ENCODE peak calls at places on chromosomes 16 and 17, in seven cellular contexts. One of them, this sample, is unnamed.

GRCh38 chr17:67546578-67547527 is 169.8 kb downstream of the PITPNC1 start:
- DNase-seq in mucosa of gallbladder: peak; percentile 70
- DNase-seq in GM23248: peak; percentile 38
- DNase-seq in activated CD4-positive, alpha-beta T cell treated with anti-CD3 and anti-CD28 coated beads, Interleukin-2, amount 10 ng/mL, durations not matched to agents 7 days and 5 days: no peak
- DNase-seq in stimulated activated CD4-positive, alpha-beta T cell treated with anti-CD3 and anti-CD28 coated beads, Interleukin-2, amount 100 ng/mL, for 24 hours: no peak
- DNase-seq in hypothalamus: peak; percentile 34
- DNase-seq in MM.1S: no peak
- DNase-seq in this sample: no peak

GRCh38 chr17:56756536-56756935 is 77.2 kb downstream of the C17orf67 start:
- DNase-seq in mucosa of gallbladder: no peak
- DNase-seq in GM23248: peak; percentile 95
- DNase-seq in activated CD4-positive, alpha-beta T cell treated with anti-CD3 and anti-CD28 coated beads, Interleukin-2, amount 10 ng/mL, durations not matched to agents 7 days and 5 days: no peak
- DNase-seq in stimulated activated CD4-positive, alpha-beta T cell treated with anti-CD3 and anti-CD28 coated beads, Interleukin-2, amount 100 ng/mL, for 24 hours: no peak
- DNase-seq in hypothalamus: no peak
- DNase-seq in MM.1S: no peak
- DNase-seq in this sample: peak; percentile 81

GRCh38 chr17:16923904-16924700 is 47.8 kb downstream of the TNFRSF13B start:
- DNase-seq in mucosa of gallbladder: no peak
- DNase-seq in GM23248: no peak
- DNase-seq in activated CD4-positive, alpha-beta T cell treated with anti-CD3 and anti-CD28 coated beads, Interleukin-2, amount 10 ng/mL, durations not matched to agents 7 days and 5 days: no peak
- DNase-seq in stimulated activated CD4-positive, alpha-beta T cell treated with anti-CD3 and anti-CD28 coated beads, Interleukin-2, amount 100 ng/mL, for 24 hours: no peak
- DNase-seq in hypothalamus: no peak
- DNase-seq in MM.1S: no peak
- DNase-seq in this sample: no peak

GRCh38 chr17:64232466-64233262 is 30.4 kb downstream of the TEX2 start:
- DNase-seq in mucosa of gallbladder: no peak
- DNase-seq in GM23248: no peak
- DNase-seq in activated CD4-positive, alpha-beta T cell treated with anti-CD3 and anti-CD28 coated beads, Interleukin-2, amount 10 ng/mL, durations not matched to agents 7 days and 5 days: no peak
- DNase-seq in stimulated activated CD4-positive, alpha-beta T cell treated with anti-CD3 and anti-CD28 coated beads, Interleukin-2, amount 100 ng/mL, for 24 hours: no peak
- DNase-seq in hypothalamus: no peak
- DNase-seq in MM.1S: no peak
- DNase-seq in this sample: no peak

GRCh38 chr17:32275060-32276042 is 9.7 kb downstream of the RHBDL3 start:
- DNase-seq in mucosa of gallbladder: no peak
- DNase-seq in GM23248: peak; percentile 98
- DNase-seq in activated CD4-positive, alpha-beta T cell treated with anti-CD3 and anti-CD28 coated beads, Interleukin-2, amount 10 ng/mL, durations not matched to agents 7 days and 5 days: no peak
- DNase-seq in stimulated activated CD4-positive, alpha-beta T cell treated with anti-CD3 and anti-CD28 coated beads, Interleukin-2, amount 100 ng/mL, for 24 hours: no peak
- DNase-seq in hypothalamus: peak; percentile 15
- DNase-seq in MM.1S: no peak
- DNase-seq in this sample: peak; percentile 67

GRCh38 chr16:67053767-67054334 is 24.9 kb downstream of the CBFB start:
- DNase-seq in mucosa of gallbladder: no peak
- DNase-seq in GM23248: no peak
- DNase-seq in activated CD4-positive, alpha-beta T cell treated with anti-CD3 and anti-CD28 coated beads, Interleukin-2, amount 10 ng/mL, durations not matched to agents 7 days and 5 days: no peak
- DNase-seq in stimulated activated CD4-positive, alpha-beta T cell treated with anti-CD3 and anti-CD28 coated beads, Interleukin-2, amount 100 ng/mL, for 24 hours: no peak
- DNase-seq in hypothalamus: no peak
- DNase-seq in MM.1S: no peak
- DNase-seq in this sample: no peak

GRCh38 chr17:70955441-70955840 is 786.1 kb downstream of the KCNJ2 start:
- DNase-seq in mucosa of gallbladder: no peak
- DNase-seq in GM23248: no peak
- DNase-seq in activated CD4-positive, alpha-beta T cell treated with anti-CD3 and anti-CD28 coated beads, Interleukin-2, amount 10 ng/mL, durations not matched to agents 7 days and 5 days: no peak
- DNase-seq in stimulated activated CD4-positive, alpha-beta T cell treated with anti-CD3 and anti-CD28 coated beads, Interleukin-2, amount 100 ng/mL, for 24 hours: no peak
- DNase-seq in hypothalamus: no peak
- DNase-seq in MM.1S: no peak
- DNase-seq in this sample: no peak

GRCh38 chr17:76872221-76872873 is 4.1 kb downstream of the MGAT5B start:
- DNase-seq in mucosa of gallbladder: no peak
- DNase-seq in GM23248: peak; percentile 96
- DNase-seq in activated CD4-positive, alpha-beta T cell treated with anti-CD3 and anti-CD28 coated beads, Interleukin-2, amount 10 ng/mL, durations not matched to agents 7 days and 5 days: no peak
- DNase-seq in stimulated activated CD4-positive, alpha-beta T cell treated with anti-CD3 and anti-CD28 coated beads, Interleukin-2, amount 100 ng/mL, for 24 hours: no peak
- DNase-seq in hypothalamus: no peak
- DNase-seq in MM.1S: peak; percentile 90
- DNase-seq in this sample: peak; percentile 82

GRCh38 chr17:43402078-43402477 is 3.3 kb downstream of the ARL4D start:
- DNase-seq in mucosa of gallbladder: no peak
- DNase-seq in GM23248: no peak
- DNase-seq in activated CD4-positive, alpha-beta T cell treated with anti-CD3 and anti-CD28 coated beads, Interleukin-2, amount 10 ng/mL, durations not matched to agents 7 days and 5 days: no peak
- DNase-seq in stimulated activated CD4-positive, alpha-beta T cell treated with anti-CD3 and anti-CD28 coated beads, Interleukin-2, amount 100 ng/mL, for 24 hours: no peak
- DNase-seq in hypothalamus: no peak
- DNase-seq in MM.1S: no peak
- DNase-seq in this sample: no peak

GRCh38 chr17:65227637-65228036 is 90.5 kb downstream of the RGS9 start:
- DNase-seq in mucosa of gallbladder: no peak
- DNase-seq in GM23248: no peak
- DNase-seq in activated CD4-positive, alpha-beta T cell treated with anti-CD3 and anti-CD28 coated beads, Interleukin-2, amount 10 ng/mL, durations not matched to agents 7 days and 5 days: no peak
- DNase-seq in stimulated activated CD4-positive, alpha-beta T cell treated with anti-CD3 and anti-CD28 coated beads, Interleukin-2, amount 100 ng/mL, for 24 hours: no peak
- DNase-seq in hypothalamus: no peak
- DNase-seq in MM.1S: no peak
- DNase-seq in this sample: no peak

GRCh38 chr17:70047619-70048018 is 27.4 kb upstream of the KCNJ16 start:
- DNase-seq in mucosa of gallbladder: no peak
- DNase-seq in GM23248: peak; percentile 36
- DNase-seq in activated CD4-positive, alpha-beta T cell treated with anti-CD3 and anti-CD28 coated beads, Interleukin-2, amount 10 ng/mL, durations not matched to agents 7 days and 5 days: no peak
- DNase-seq in stimulated activated CD4-positive, alpha-beta T cell treated with anti-CD3 and anti-CD28 coated beads, Interleukin-2, amount 100 ng/mL, for 24 hours: no peak
- DNase-seq in hypothalamus: no peak
- DNase-seq in MM.1S: no peak
- DNase-seq in this sample: no peak

GRCh38 chr17:82593590-82594087 is 54.6 kb downstream of the WDR45B start:
- DNase-seq in mucosa of gallbladder: no peak
- DNase-seq in GM23248: peak; percentile 25
- DNase-seq in activated CD4-positive, alpha-beta T cell treated with anti-CD3 and anti-CD28 coated beads, Interleukin-2, amount 10 ng/mL, durations not matched to agents 7 days and 5 days: no peak
- DNase-seq in stimulated activated CD4-positive, alpha-beta T cell treated with anti-CD3 and anti-CD28 coated beads, Interleukin-2, amount 100 ng/mL, for 24 hours: no peak
- DNase-seq in hypothalamus: no peak
- DNase-seq in MM.1S: no peak
- DNase-seq in this sample: no peak

GRCh38 chr17:2856727-2857126 is 60.5 kb downstream of the RAP1GAP2 start:
- DNase-seq in mucosa of gallbladder: no peak
- DNase-seq in GM23248: no peak
- DNase-seq in activated CD4-positive, alpha-beta T cell treated with anti-CD3 and anti-CD28 coated beads, Interleukin-2, amount 10 ng/mL, durations not matched to agents 7 days and 5 days: no peak
- DNase-seq in stimulated activated CD4-positive, alpha-beta T cell treated with anti-CD3 and anti-CD28 coated beads, Interleukin-2, amount 100 ng/mL, for 24 hours: no peak
- DNase-seq in hypothalamus: no peak
- DNase-seq in MM.1S: no peak
- DNase-seq in this sample: no peak

GRCh38 chr17:56978441-56979090 is 635 bp downstream of the SCPEP1 start:
- DNase-seq in mucosa of gallbladder: no peak
- DNase-seq in GM23248: peak; percentile 23
- DNase-seq in activated CD4-positive, alpha-beta T cell treated with anti-CD3 and anti-CD28 coated beads, Interleukin-2, amount 10 ng/mL, durations not matched to agents 7 days and 5 days: no peak
- DNase-seq in stimulated activated CD4-positive, alpha-beta T cell treated with anti-CD3 and anti-CD28 coated beads, Interleukin-2, amount 100 ng/mL, for 24 hours: no peak
- DNase-seq in hypothalamus: no peak
- DNase-seq in MM.1S: peak; percentile 55
- DNase-seq in this sample: no peak

GRCh38 chr17:32142038-32142856 is at the start of gene RHOT1:
- DNase-seq in mucosa of gallbladder: peak; percentile 71
- DNase-seq in GM23248: peak; percentile 96
- DNase-seq in activated CD4-positive, alpha-beta T cell treated with anti-CD3 and anti-CD28 coated beads, Interleukin-2, amount 10 ng/mL, durations not matched to agents 7 days and 5 days: peak; percentile 69
- DNase-seq in stimulated activated CD4-positive, alpha-beta T cell treated with anti-CD3 and anti-CD28 coated beads, Interleukin-2, amount 100 ng/mL, for 24 hours: peak; percentile 78
- DNase-seq in hypothalamus: peak; percentile 61
- DNase-seq in MM.1S: peak; percentile 84
- DNase-seq in this sample: no peak

GRCh38 chr16:65600629-65601028 is 478.8 kb upstream of the CDH11 start:
- DNase-seq in mucosa of gallbladder: no peak
- DNase-seq in GM23248: peak; percentile 25
- DNase-seq in activated CD4-positive, alpha-beta T cell treated with anti-CD3 and anti-CD28 coated beads, Interleukin-2, amount 10 ng/mL, durations not matched to agents 7 days and 5 days: no peak
- DNase-seq in stimulated activated CD4-positive, alpha-beta T cell treated with anti-CD3 and anti-CD28 coated beads, Interleukin-2, amount 100 ng/mL, for 24 hours: no peak
- DNase-seq in hypothalamus: no peak
- DNase-seq in MM.1S: no peak
- DNase-seq in this sample: no peak

GRCh38 chr16:2790631-2791030 is 3.3 kb upstream of the PRSS33 start:
- DNase-seq in mucosa of gallbladder: no peak
- DNase-seq in GM23248: no peak
- DNase-seq in activated CD4-positive, alpha-beta T cell treated with anti-CD3 and anti-CD28 coated beads, Interleukin-2, amount 10 ng/mL, durations not matched to agents 7 days and 5 days: no peak
- DNase-seq in stimulated activated CD4-positive, alpha-beta T cell treated with anti-CD3 and anti-CD28 coated beads, Interleukin-2, amount 100 ng/mL, for 24 hours: no peak
- DNase-seq in hypothalamus: no peak
- DNase-seq in MM.1S: no peak
- DNase-seq in this sample: no peak

GRCh38 chr17:75906143-75906884 is 1.6 kb upstream of the MRPL38 start:
- DNase-seq in mucosa of gallbladder: no peak
- DNase-seq in GM23248: no peak
- DNase-seq in activated CD4-positive, alpha-beta T cell treated with anti-CD3 and anti-CD28 coated beads, Interleukin-2, amount 10 ng/mL, durations not matched to agents 7 days and 5 days: no peak
- DNase-seq in stimulated activated CD4-positive, alpha-beta T cell treated with anti-CD3 and anti-CD28 coated beads, Interleukin-2, amount 100 ng/mL, for 24 hours: no peak
- DNase-seq in hypothalamus: no peak
- DNase-seq in MM.1S: no peak
- DNase-seq in this sample: no peak

GRCh38 chr17:32160526-32160925 is 18.2 kb downstream of the RHOT1 start:
- DNase-seq in mucosa of gallbladder: no peak
- DNase-seq in GM23248: no peak
- DNase-seq in activated CD4-positive, alpha-beta T cell treated with anti-CD3 and anti-CD28 coated beads, Interleukin-2, amount 10 ng/mL, durations not matched to agents 7 days and 5 days: no peak
- DNase-seq in stimulated activated CD4-positive, alpha-beta T cell treated with anti-CD3 and anti-CD28 coated beads, Interleukin-2, amount 100 ng/mL, for 24 hours: no peak
- DNase-seq in hypothalamus: no peak
- DNase-seq in MM.1S: no peak
- DNase-seq in this sample: no peak

GRCh38 chr17:16931318-16932060 is 40.4 kb downstream of the TNFRSF13B start:
- DNase-seq in mucosa of gallbladder: no peak
- DNase-seq in GM23248: no peak
- DNase-seq in activated CD4-positive, alpha-beta T cell treated with anti-CD3 and anti-CD28 coated beads, Interleukin-2, amount 10 ng/mL, durations not matched to agents 7 days and 5 days: no peak
- DNase-seq in stimulated activated CD4-positive, alpha-beta T cell treated with anti-CD3 and anti-CD28 coated beads, Interleukin-2, amount 100 ng/mL, for 24 hours: no peak
- DNase-seq in hypothalamus: no peak
- DNase-seq in MM.1S: no peak
- DNase-seq in this sample: no peak

GRCh38 chr16:4987250-4987579 is 29.1 kb downstream of the SEC14L5 start:
- DNase-seq in mucosa of gallbladder: no peak
- DNase-seq in GM23248: no peak
- DNase-seq in activated CD4-positive, alpha-beta T cell treated with anti-CD3 and anti-CD28 coated beads, Interleukin-2, amount 10 ng/mL, durations not matched to agents 7 days and 5 days: no peak
- DNase-seq in stimulated activated CD4-positive, alpha-beta T cell treated with anti-CD3 and anti-CD28 coated beads, Interleukin-2, amount 100 ng/mL, for 24 hours: no peak
- DNase-seq in hypothalamus: no peak
- DNase-seq in MM.1S: no peak
- DNase-seq in this sample: no peak

GRCh38 chr17:78438694-78439325 is 60.4 kb downstream of the PGS1 start:
- DNase-seq in mucosa of gallbladder: no peak
- DNase-seq in GM23248: peak; percentile 21
- DNase-seq in activated CD4-positive, alpha-beta T cell treated with anti-CD3 and anti-CD28 coated beads, Interleukin-2, amount 10 ng/mL, durations not matched to agents 7 days and 5 days: no peak
- DNase-seq in stimulated activated CD4-positive, alpha-beta T cell treated with anti-CD3 and anti-CD28 coated beads, Interleukin-2, amount 100 ng/mL, for 24 hours: no peak
- DNase-seq in hypothalamus: no peak
- DNase-seq in MM.1S: no peak
- DNase-seq in this sample: no peak

GRCh38 chr17:73710095-73710592 is 65.9 kb upstream of the SDK2 start:
- DNase-seq in mucosa of gallbladder: peak; percentile 80
- DNase-seq in GM23248: peak; percentile 52
- DNase-seq in activated CD4-positive, alpha-beta T cell treated with anti-CD3 and anti-CD28 coated beads, Interleukin-2, amount 10 ng/mL, durations not matched to agents 7 days and 5 days: peak; percentile 77
- DNase-seq in stimulated activated CD4-positive, alpha-beta T cell treated with anti-CD3 and anti-CD28 coated beads, Interleukin-2, amount 100 ng/mL, for 24 hours: peak; percentile 77
- DNase-seq in hypothalamus: peak; percentile 64
- DNase-seq in MM.1S: peak; percentile 38
- DNase-seq in this sample: no peak

GRCh38 chr16:14400285-14400977 is 229.6 kb downstream of the PARN start:
- DNase-seq in mucosa of gallbladder: no peak
- DNase-seq in GM23248: no peak
- DNase-seq in activated CD4-positive, alpha-beta T cell treated with anti-CD3 and anti-CD28 coated beads, Interleukin-2, amount 10 ng/mL, durations not matched to agents 7 days and 5 days: no peak
- DNase-seq in stimulated activated CD4-positive, alpha-beta T cell treated with anti-CD3 and anti-CD28 coated beads, Interleukin-2, amount 100 ng/mL, for 24 hours: no peak
- DNase-seq in hypothalamus: no peak
- DNase-seq in MM.1S: no peak
- DNase-seq in this sample: no peak

GRCh38 chr16:86882586-86883280 is 304.4 kb downstream of the FOXL1 start:
- DNase-seq in mucosa of gallbladder: peak; percentile 34
- DNase-seq in GM23248: peak; percentile 76
- DNase-seq in activated CD4-positive, alpha-beta T cell treated with anti-CD3 and anti-CD28 coated beads, Interleukin-2, amount 10 ng/mL, durations not matched to agents 7 days and 5 days: no peak
- DNase-seq in stimulated activated CD4-positive, alpha-beta T cell treated with anti-CD3 and anti-CD28 coated beads, Interleukin-2, amount 100 ng/mL, for 24 hours: no peak
- DNase-seq in hypothalamus: no peak
- DNase-seq in MM.1S: no peak
- DNase-seq in this sample: peak; percentile 43

GRCh38 chr16:82055728-82056549 is 20.9 kb downstream of the HSD17B2 start:
- DNase-seq in mucosa of gallbladder: no peak
- DNase-seq in GM23248: no peak
- DNase-seq in activated CD4-positive, alpha-beta T cell treated with anti-CD3 and anti-CD28 coated beads, Interleukin-2, amount 10 ng/mL, durations not matched to agents 7 days and 5 days: no peak
- DNase-seq in stimulated activated CD4-positive, alpha-beta T cell treated with anti-CD3 and anti-CD28 coated beads, Interleukin-2, amount 100 ng/mL, for 24 hours: no peak
- DNase-seq in hypothalamus: no peak
- DNase-seq in MM.1S: no peak
- DNase-seq in this sample: no peak

GRCh38 chr17:19578545-19578944 is 44.9 kb downstream of the SLC47A1 start:
- DNase-seq in mucosa of gallbladder: no peak
- DNase-seq in GM23248: peak; percentile 49
- DNase-seq in activated CD4-positive, alpha-beta T cell treated with anti-CD3 and anti-CD28 coated beads, Interleukin-2, amount 10 ng/mL, durations not matched to agents 7 days and 5 days: no peak
- DNase-seq in stimulated activated CD4-positive, alpha-beta T cell treated with anti-CD3 and anti-CD28 coated beads, Interleukin-2, amount 100 ng/mL, for 24 hours: no peak
- DNase-seq in hypothalamus: no peak
- DNase-seq in MM.1S: no peak
- DNase-seq in this sample: no peak

GRCh38 chr16:86089341-86089900 is 190.5 kb downstream of the IRF8 start:
- DNase-seq in mucosa of gallbladder: no peak
- DNase-seq in GM23248: no peak
- DNase-seq in activated CD4-positive, alpha-beta T cell treated with anti-CD3 and anti-CD28 coated beads, Interleukin-2, amount 10 ng/mL, durations not matched to agents 7 days and 5 days: no peak
- DNase-seq in stimulated activated CD4-positive, alpha-beta T cell treated with anti-CD3 and anti-CD28 coated beads, Interleukin-2, amount 100 ng/mL, for 24 hours: no peak
- DNase-seq in hypothalamus: no peak
- DNase-seq in MM.1S: no peak
- DNase-seq in this sample: no peak

GRCh38 chr16:3488801-3489200 is 6.5 kb downstream of the C16orf90 start:
- DNase-seq in mucosa of gallbladder: no peak
- DNase-seq in GM23248: no peak
- DNase-seq in activated CD4-positive, alpha-beta T cell treated with anti-CD3 and anti-CD28 coated beads, Interleukin-2, amount 10 ng/mL, durations not matched to agents 7 days and 5 days: no peak
- DNase-seq in stimulated activated CD4-positive, alpha-beta T cell treated with anti-CD3 and anti-CD28 coated beads, Interleukin-2, amount 100 ng/mL, for 24 hours: no peak
- DNase-seq in hypothalamus: no peak
- DNase-seq in MM.1S: no peak
- DNase-seq in this sample: no peak

GRCh38 chr16:86951831-86952598 is 365.2 kb downstream of the C16orf95 start:
- DNase-seq in mucosa of gallbladder: no peak
- DNase-seq in GM23248: peak; percentile 97
- DNase-seq in activated CD4-positive, alpha-beta T cell treated with anti-CD3 and anti-CD28 coated beads, Interleukin-2, amount 10 ng/mL, durations not matched to agents 7 days and 5 days: no peak
- DNase-seq in stimulated activated CD4-positive, alpha-beta T cell treated with anti-CD3 and anti-CD28 coated beads, Interleukin-2, amount 100 ng/mL, for 24 hours: no peak
- DNase-seq in hypothalamus: no peak
- DNase-seq in MM.1S: no peak
- DNase-seq in this sample: peak; percentile 95

GRCh38 chr16:17029602-17030350 is 441.0 kb downstream of the XYLT1 start:
- DNase-seq in mucosa of gallbladder: no peak
- DNase-seq in GM23248: no peak
- DNase-seq in activated CD4-positive, alpha-beta T cell treated with anti-CD3 and anti-CD28 coated beads, Interleukin-2, amount 10 ng/mL, durations not matched to agents 7 days and 5 days: no peak
- DNase-seq in stimulated activated CD4-positive, alpha-beta T cell treated with anti-CD3 and anti-CD28 coated beads, Interleukin-2, amount 100 ng/mL, for 24 hours: no peak
- DNase-seq in hypothalamus: no peak
- DNase-seq in MM.1S: no peak
- DNase-seq in this sample: no peak

GRCh38 chr17:59451706-59452105 is 113.7 kb upstream of the DHX40 start:
- DNase-seq in mucosa of gallbladder: no peak
- DNase-seq in GM23248: peak; percentile 88
- DNase-seq in activated CD4-positive, alpha-beta T cell treated with anti-CD3 and anti-CD28 coated beads, Interleukin-2, amount 10 ng/mL, durations not matched to agents 7 days and 5 days: no peak
- DNase-seq in stimulated activated CD4-positive, alpha-beta T cell treated with anti-CD3 and anti-CD28 coated beads, Interleukin-2, amount 100 ng/mL, for 24 hours: no peak
- DNase-seq in hypothalamus: no peak
- DNase-seq in MM.1S: no peak
- DNase-seq in this sample: peak; percentile 80

GRCh38 chr16:66712512-66712911 is 16.0 kb upstream of the CMTM4 start:
- DNase-seq in mucosa of gallbladder: no peak
- DNase-seq in GM23248: no peak
- DNase-seq in activated CD4-positive, alpha-beta T cell treated with anti-CD3 and anti-CD28 coated beads, Interleukin-2, amount 10 ng/mL, durations not matched to agents 7 days and 5 days: no peak
- DNase-seq in stimulated activated CD4-positive, alpha-beta T cell treated with anti-CD3 and anti-CD28 coated beads, Interleukin-2, amount 100 ng/mL, for 24 hours: no peak
- DNase-seq in hypothalamus: no peak
- DNase-seq in MM.1S: no peak
- DNase-seq in this sample: no peak

GRCh38 chr17:7222972-7223292 is 3.2 kb downstream of the ACADVL start:
- DNase-seq in mucosa of gallbladder: no peak
- DNase-seq in GM23248: no peak
- DNase-seq in activated CD4-positive, alpha-beta T cell treated with anti-CD3 and anti-CD28 coated beads, Interleukin-2, amount 10 ng/mL, durations not matched to agents 7 days and 5 days: no peak
- DNase-seq in stimulated activated CD4-positive, alpha-beta T cell treated with anti-CD3 and anti-CD28 coated beads, Interleukin-2, amount 100 ng/mL, for 24 hours: no peak
- DNase-seq in hypothalamus: no peak
- DNase-seq in MM.1S: no peak
- DNase-seq in this sample: no peak

GRCh38 chr16:88856828-88857727 is at the start of the genes GALNS and TRAPPC2L:
- DNase-seq in mucosa of gallbladder: peak; percentile 99
- DNase-seq in GM23248: peak; percentile 100
- DNase-seq in activated CD4-positive, alpha-beta T cell treated with anti-CD3 and anti-CD28 coated beads, Interleukin-2, amount 10 ng/mL, durations not matched to agents 7 days and 5 days: peak; percentile 99
- DNase-seq in stimulated activated CD4-positive, alpha-beta T cell treated with anti-CD3 and anti-CD28 coated beads, Interleukin-2, amount 100 ng/mL, for 24 hours: peak; percentile 99
- DNase-seq in hypothalamus: peak; percentile 99
- DNase-seq in MM.1S: peak; percentile 88
- DNase-seq in this sample: peak; percentile 60

GRCh38 chr16:6160871-6161270 is 1063.3 kb upstream of the EEF2KMT start:
- DNase-seq in mucosa of gallbladder: no peak
- DNase-seq in GM23248: no peak
- DNase-seq in activated CD4-positive, alpha-beta T cell treated with anti-CD3 and anti-CD28 coated beads, Interleukin-2, amount 10 ng/mL, durations not matched to agents 7 days and 5 days: no peak
- DNase-seq in stimulated activated CD4-positive, alpha-beta T cell treated with anti-CD3 and anti-CD28 coated beads, Interleukin-2, amount 100 ng/mL, for 24 hours: no peak
- DNase-seq in hypothalamus: no peak
- DNase-seq in MM.1S: no peak
- DNase-seq in this sample: no peak

GRCh38 chr16:70437017-70437581 is 1.8 kb downstream of the ST3GAL2 start:
- DNase-seq in mucosa of gallbladder: no peak
- DNase-seq in GM23248: peak; percentile 77
- DNase-seq in activated CD4-positive, alpha-beta T cell treated with anti-CD3 and anti-CD28 coated beads, Interleukin-2, amount 10 ng/mL, durations not matched to agents 7 days and 5 days: no peak
- DNase-seq in stimulated activated CD4-positive, alpha-beta T cell treated with anti-CD3 and anti-CD28 coated beads, Interleukin-2, amount 100 ng/mL, for 24 hours: no peak
- DNase-seq in hypothalamus: no peak
- DNase-seq in MM.1S: no peak
- DNase-seq in this sample: no peak

GRCh38 chr17:64262422-64263260 is at the start of gene TEX2:
- DNase-seq in mucosa of gallbladder: peak; percentile 42
- DNase-seq in GM23248: peak; percentile 66
- DNase-seq in activated CD4-positive, alpha-beta T cell treated with anti-CD3 and anti-CD28 coated beads, Interleukin-2, amount 10 ng/mL, durations not matched to agents 7 days and 5 days: peak; percentile 76
- DNase-seq in stimulated activated CD4-positive, alpha-beta T cell treated with anti-CD3 and anti-CD28 coated beads, Interleukin-2, amount 100 ng/mL, for 24 hours: peak; percentile 69
- DNase-seq in hypothalamus: peak; percentile 49
- DNase-seq in MM.1S: peak; percentile 56
- DNase-seq in this sample: no peak

This sample was measured in kidney epithelial cell.